ENCODE peak calls at places on chromosomes 12 and 14, in ten cellular contexts. M is lower leg skin, O is tibial artery, T is mucosa of descending colon, D is fibroblast of villous mesenchyme, Y is breast epithelium, P is lower lobe of right lung, B is astrocyte, H is endothelial cell of umbilical vein, G is choroid plexus epithelial cell. N is an unnamed sample.

GRCh38 chr12:31959051-31959700 is at the start of gene RESF1:
- DNase-seq in G (peak; percentile 87), P (peak; percentile 94), B (peak; percentile 74), Y (peak; percentile 85), T (peak; percentile 96), D (peak; percentile 88), M (peak; percentile 97), O (peak; percentile 93), H (peak; percentile 88), N (peak; percentile 80)

GRCh38 chr12:76455582-76456345 is 103.8 kb downstream of the OSBPL8 start:
- DNase-seq in O (no peak), T (no peak), B (peak; percentile 90), P (no peak), Y (no peak), M (no peak), H (peak; percentile 82), G (peak; percentile 95), D (peak; percentile 86), N (peak; percentile 91)

GRCh38 chr12:76890407-76891143 is 11.8 kb upstream of the CSRP2 start:
- DNase-seq in Y (no peak), G (no peak), O (no peak), P (no peak), T (no peak), H (no peak), B (no peak), D (no peak), M (no peak), N (no peak)

GRCh38 chr14:24395609-24396580 is 2.9 kb upstream of the NYNRIN start:
- DNase-seq in Y (no peak), P (no peak), B (peak; percentile 10), D (peak; percentile 18), H (no peak), O (no peak), G (no peak), M (no peak), T (no peak), N (no peak)

GRCh38 chr12:108798551-108799221 is 58.7 kb downstream of the SSH1 start:
- DNase-seq in B (peak; percentile 52), G (peak; percentile 50), M (no peak), H (peak; percentile 65), D (peak; percentile 51), P (no peak), Y (no peak), O (no peak), T (no peak), N (peak; percentile 64)

GRCh38 chr14:24329073-24329663 is 5.7 kb downstream of the ADCY4 start:
- DNase-seq in D (no peak), Y (no peak), G (no peak), B (no peak), M (no peak), P (no peak), H (no peak), O (no peak), T (peak; percentile 54), N (no peak)

GRCh38 chr12:10641735-10642500 is 28.5 kb upstream of the MAGOHB start:
- DNase-seq in P (no peak), M (no peak), G (peak; percentile 71), O (no peak), Y (no peak), T (no peak), D (peak; percentile 12), H (peak; percentile 99), B (peak; percentile 40), N (peak; percentile 54)

GRCh38 chr12:129830796-129831195 is 73.0 kb downstream of the TMEM132D start:
- DNase-seq in B (no peak), T (no peak), O (no peak), D (no peak), Y (no peak), G (no peak), H (no peak), P (no peak), M (peak; percentile 46), N (no peak)

GRCh38 chr14:23376477-23377200 is at the start of gene CMTM5:
- DNase-seq in P (no peak), G (no peak), O (no peak), D (no peak), H (no peak), M (no peak), T (no peak), B (no peak), Y (no peak), N (no peak)

GRCh38 chr12:27966870-27967269 is 5.7 kb downstream of the PTHLH start:
- DNase-seq in Y (no peak), B (peak; percentile 97), O (no peak), P (no peak), D (peak; percentile 89), G (peak; percentile 99), T (no peak), H (peak; percentile 91), M (no peak), N (peak; percentile 94)

GRCh38 chr12:64102339-64102738 is 119.8 kb downstream of the KICS2 start:
- DNase-seq in P (no peak), O (no peak), B (peak; percentile 70), T (no peak), H (no peak), Y (no peak), D (no peak), M (no peak), G (no peak), N (peak; percentile 61)

GRCh38 chr12:25135531-25136154 is 59.3 kb downstream of the DNAI7 start:
- DNase-seq in G (no peak), O (no peak), H (no peak), P (no peak), Y (no peak), M (no peak), B (no peak), T (no peak), D (no peak), N (no peak)
- TF ChIP-seq CTCF in G (no peak), O (no peak), H (no peak), P (no peak), Y (no peak), M (no peak), B (no peak), T (no peak), D (no peak), N (no peak)

DNA sequence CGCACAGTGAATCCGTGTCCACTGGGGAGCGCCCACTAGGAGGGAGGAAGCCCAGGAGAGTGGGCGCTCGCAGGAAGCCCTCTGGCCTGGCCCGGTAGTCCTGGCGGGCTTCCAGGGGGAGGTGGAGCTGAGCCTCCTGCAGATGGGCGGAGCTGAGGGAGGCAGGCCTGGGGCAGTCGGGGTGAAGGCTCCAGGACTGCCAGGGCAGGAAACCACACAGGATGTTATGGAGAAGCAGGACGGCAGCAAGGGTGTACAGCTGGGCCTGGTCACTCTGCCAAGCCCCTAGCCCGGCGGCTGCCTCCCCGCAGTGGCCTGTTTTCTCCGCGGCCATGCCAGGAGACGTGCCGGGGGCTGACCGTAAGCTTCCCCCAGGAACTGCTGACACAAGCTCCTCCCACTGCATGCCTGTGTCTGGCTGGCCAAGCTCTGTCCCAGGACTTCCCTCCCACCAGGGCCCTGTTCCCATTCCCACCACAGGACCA is 143.5 kb upstream of the C14orf180 start:
- DNase-seq in T (peak; percentile 55), M (peak; percentile 88), O (peak; percentile 70), P (peak; percentile 74), Y (peak; percentile 48), H (peak; percentile 96), B (peak; percentile 4), G (peak; percentile 66), D (peak; percentile 24), N (peak; percentile 24)
- H3K4me3 ChIP-seq in T (no peak overlapping the region), M (no peak overlapping the region), O (peak overlapping the region; percentile 49), P (peak overlapping the region; percentile 35), Y (peak overlapping the region; percentile 3), H (no peak overlapping the region), B (no peak overlapping the region), G (peak overlapping the region; percentile 36), D (no peak overlapping the region), N (no peak overlapping the region)

GRCh38 chr12:116880817-116881324 is 370 bp downstream of the HRK start:
- DNase-seq in T (peak; percentile 46), O (no peak), P (no peak), H (peak; percentile 13), M (no peak), Y (no peak), D (peak; percentile 29), B (peak; percentile 38), G (peak; percentile 42), N (peak; percentile 32)
- TF ChIP-seq CTCF in T (no peak), O (peak; percentile 15), P (no peak), H (no peak), M (no peak), Y (no peak), D (no peak), B (no peak), G (no peak), N (no peak)

GRCh38 chr12:104048162-104048561 is 1.8 kb downstream of the GLT8D2 start:
- DNase-seq in Y (no peak), M (no peak), O (no peak), B (no peak), D (no peak), H (no peak), G (no peak), T (no peak), P (no peak), N (no peak)

GRCh38 chr12:104046306-104046705 is 3.7 kb downstream of the GLT8D2 start:
- DNase-seq in B (no peak), O (no peak), G (no peak), D (no peak), T (no peak), P (no peak), M (no peak), H (no peak), Y (no peak), N (no peak)

GRCh38 chr12:104050436-104050835 is 449 bp upstream of the GLT8D2 start:
- DNase-seq in P (no peak), M (no peak), H (no peak), Y (no peak), O (no peak), T (no peak), D (no peak), B (no peak), G (no peak), N (peak; percentile 15)

GRCh38 chr12:104054681-104055346 is 4.8 kb upstream of the GLT8D2 start:
- DNase-seq in G (no peak), D (no peak), M (no peak), P (no peak), Y (no peak), H (no peak), O (no peak), B (no peak), T (no peak), N (no peak)

DNA sequence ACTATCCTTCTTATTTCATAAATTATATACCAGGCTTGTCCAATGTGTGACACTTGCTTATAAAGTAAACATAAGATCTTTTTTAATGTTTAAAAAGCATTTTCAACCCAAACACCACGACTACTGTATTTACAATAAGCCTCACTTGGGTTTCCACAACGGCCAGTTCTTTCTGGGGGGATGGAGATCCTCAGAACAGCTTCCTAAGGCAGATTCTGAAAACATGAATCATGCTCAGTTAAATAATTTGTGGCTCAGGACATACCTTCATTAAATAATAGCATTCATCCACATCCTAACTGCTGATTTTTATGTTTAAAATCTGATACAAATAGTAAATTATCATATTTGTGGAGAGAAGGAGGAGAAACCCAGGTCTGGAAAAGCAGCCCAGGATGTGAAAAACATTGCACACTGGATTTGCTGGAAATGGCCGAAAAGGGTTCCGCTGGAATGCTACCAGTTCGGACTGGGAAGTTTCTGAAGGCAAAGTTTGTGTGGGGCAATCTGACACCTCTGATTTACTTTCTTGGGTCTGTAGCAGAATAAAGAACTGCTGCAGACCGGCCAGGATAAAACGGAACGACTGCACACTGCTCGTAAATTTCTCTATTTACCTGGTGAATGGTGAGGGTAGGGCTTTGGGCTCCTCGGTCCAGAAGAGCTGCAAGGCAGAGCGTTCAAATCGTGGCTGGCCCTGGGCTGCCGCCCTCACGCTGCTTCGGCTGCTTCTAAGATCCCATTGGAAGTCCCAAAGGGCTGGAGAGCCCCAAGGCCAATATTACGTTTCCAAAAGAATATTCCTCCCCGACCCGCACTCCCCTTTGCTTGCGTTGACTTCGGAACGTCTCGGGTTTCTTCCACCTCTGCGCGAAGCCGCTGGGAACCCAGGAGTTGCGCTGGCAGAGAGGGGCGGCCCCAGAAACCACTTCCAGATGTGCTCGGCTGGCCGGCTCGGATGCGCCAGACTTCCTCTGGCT is at the start of gene GLT8D2:
- DNase-seq in Y (peak; percentile 56), D (peak; percentile 92), O (peak; percentile 82), H (peak; percentile 43), G (peak; percentile 83), B (peak; percentile 77), P (peak; percentile 56), M (peak; percentile 89), T (peak; percentile 59), N (peak; percentile 85)
- H3K4me3 ChIP-seq in Y (peak within 1 kb of the TSS; percentile 39), D (peak within 1 kb of the TSS; percentile 64), O (peak within 1 kb of the TSS; percentile 70), H (peak within 1 kb of the TSS; percentile 40), G (peak within 1 kb of the TSS; percentile 67), B (peak within 1 kb of the TSS; percentile 75), P (peak within 1 kb of the TSS; percentile 47), M (peak within 1 kb of the TSS; percentile 24), T (no peak within 1 kb of the TSS), N (peak within 1 kb of the TSS; percentile 73)

N was measured in AG10803.